ENCODE peak calls at places on chromosomes 2 and 18, in nine cellular contexts. One of them, this sample, is unnamed.

GRCh38 chr2:218357194-218358177 is 829 bp downstream of the CATIP start:
- DNase-seq in CD4-positive, alpha-beta memory T cell: no peak
- DNase-seq in lung: no peak
- DNase-seq in mucosa of descending colon: no peak
- DNase-seq in A549: no peak
- DNase-seq in CD4-positive, CD25-positive, alpha-beta regulatory T cell: no peak
- DNase-seq in CD8-positive, alpha-beta memory T cell: no peak
- DNase-seq in ovary: no peak
- DNase-seq in small intestine: no peak
- DNase-seq in this sample: no peak

GRCh38 chr2:147468349-147468748 is 376.5 kb upstream of the ACVR2A start:
- DNase-seq in CD4-positive, alpha-beta memory T cell: no peak
- DNase-seq in lung: no peak
- DNase-seq in mucosa of descending colon: no peak
- DNase-seq in A549: no peak
- DNase-seq in CD4-positive, CD25-positive, alpha-beta regulatory T cell: no peak
- DNase-seq in CD8-positive, alpha-beta memory T cell: no peak
- DNase-seq in ovary: no peak
- DNase-seq in small intestine: no peak
- DNase-seq in this sample: no peak

GRCh38 chr2:217491271-217491670 is 511.5 kb downstream of the TNS1 start:
- DNase-seq in CD4-positive, alpha-beta memory T cell: no peak
- DNase-seq in lung: no peak
- DNase-seq in mucosa of descending colon: no peak
- DNase-seq in A549: no peak
- DNase-seq in CD4-positive, CD25-positive, alpha-beta regulatory T cell: no peak
- DNase-seq in CD8-positive, alpha-beta memory T cell: no peak
- DNase-seq in ovary: no peak
- DNase-seq in small intestine: no peak
- DNase-seq in this sample: no peak

GRCh38 chr18:30175061-30175574 is 867.4 kb downstream of the DSC3 start:
- DNase-seq in CD4-positive, alpha-beta memory T cell: no peak
- DNase-seq in lung: no peak
- DNase-seq in mucosa of descending colon: peak; percentile 44
- DNase-seq in A549: no peak
- DNase-seq in CD4-positive, CD25-positive, alpha-beta regulatory T cell: no peak
- DNase-seq in CD8-positive, alpha-beta memory T cell: no peak
- DNase-seq in ovary: no peak
- DNase-seq in small intestine: no peak
- DNase-seq in this sample: no peak

GRCh38 chr2:65377556-65378307 is 54.7 kb downstream of the SPRED2 start:
- DNase-seq in CD4-positive, alpha-beta memory T cell: no peak
- DNase-seq in lung: no peak
- DNase-seq in mucosa of descending colon: no peak
- DNase-seq in A549: no peak
- DNase-seq in CD4-positive, CD25-positive, alpha-beta regulatory T cell: no peak
- DNase-seq in CD8-positive, alpha-beta memory T cell: no peak
- DNase-seq in ovary: no peak
- DNase-seq in small intestine: peak; percentile 74
- DNase-seq in this sample: no peak

GRCh38 chr2:27243391-27244130 is 19.3 kb downstream of the SLC30A3 start:
- DNase-seq in CD4-positive, alpha-beta memory T cell: no peak
- DNase-seq in lung: no peak
- DNase-seq in mucosa of descending colon: no peak
- DNase-seq in A549: no peak
- DNase-seq in CD4-positive, CD25-positive, alpha-beta regulatory T cell: no peak
- DNase-seq in CD8-positive, alpha-beta memory T cell: no peak
- DNase-seq in ovary: no peak
- DNase-seq in small intestine: no peak
- DNase-seq in this sample: no peak

GRCh38 chr18:43192408-43192807 is 76.9 kb upstream of the RIT2 start:
- DNase-seq in CD4-positive, alpha-beta memory T cell: no peak
- DNase-seq in lung: no peak
- DNase-seq in mucosa of descending colon: no peak
- DNase-seq in A549: no peak
- DNase-seq in CD4-positive, CD25-positive, alpha-beta regulatory T cell: no peak
- DNase-seq in CD8-positive, alpha-beta memory T cell: no peak
- DNase-seq in ovary: no peak
- DNase-seq in small intestine: no peak
- DNase-seq in this sample: no peak

GRCh38 chr2:96505231-96505889 is at the start of gene NEURL3:
- DNase-seq in CD4-positive, alpha-beta memory T cell: no peak
- DNase-seq in lung: peak; percentile 28
- DNase-seq in mucosa of descending colon: peak; percentile 55
- DNase-seq in A549: peak; percentile 75
- DNase-seq in CD4-positive, CD25-positive, alpha-beta regulatory T cell: no peak
- DNase-seq in CD8-positive, alpha-beta memory T cell: no peak
- DNase-seq in ovary: no peak
- DNase-seq in small intestine: peak; percentile 89
- DNase-seq in this sample: no peak

GRCh38 chr2:177783835-177784448 is 288.6 kb downstream of the PDE11A start:
- DNase-seq in CD4-positive, alpha-beta memory T cell: peak; percentile 24
- DNase-seq in lung: no peak
- DNase-seq in mucosa of descending colon: no peak
- DNase-seq in A549: no peak
- DNase-seq in CD4-positive, CD25-positive, alpha-beta regulatory T cell: no peak
- DNase-seq in CD8-positive, alpha-beta memory T cell: peak; percentile 26
- DNase-seq in ovary: no peak
- DNase-seq in small intestine: peak; percentile 23
- DNase-seq in this sample: no peak

GRCh38 chr18:2480536-2480935 is 90.8 kb downstream of the METTL4 start:
- DNase-seq in CD4-positive, alpha-beta memory T cell: no peak
- DNase-seq in lung: no peak
- DNase-seq in mucosa of descending colon: no peak
- DNase-seq in A549: no peak
- DNase-seq in CD4-positive, CD25-positive, alpha-beta regulatory T cell: no peak
- DNase-seq in CD8-positive, alpha-beta memory T cell: no peak
- DNase-seq in ovary: no peak
- DNase-seq in small intestine: no peak
- DNase-seq in this sample: no peak

GRCh38 chr2:154470386-154470785 is 228.1 kb upstream of the KCNJ3 start:
- DNase-seq in CD4-positive, alpha-beta memory T cell: no peak
- DNase-seq in lung: no peak
- DNase-seq in mucosa of descending colon: no peak
- DNase-seq in A549: no peak
- DNase-seq in CD4-positive, CD25-positive, alpha-beta regulatory T cell: no peak
- DNase-seq in CD8-positive, alpha-beta memory T cell: no peak
- DNase-seq in ovary: no peak
- DNase-seq in small intestine: no peak
- DNase-seq in this sample: no peak

GRCh38 chr2:96907405-96908041 is 37.6 kb upstream of the SEMA4C start:
- DNase-seq in CD4-positive, alpha-beta memory T cell: no peak
- DNase-seq in lung: peak; percentile 48
- DNase-seq in mucosa of descending colon: peak; percentile 74
- DNase-seq in A549: no peak
- DNase-seq in CD4-positive, CD25-positive, alpha-beta regulatory T cell: no peak
- DNase-seq in CD8-positive, alpha-beta memory T cell: no peak
- DNase-seq in ovary: peak; percentile 67
- DNase-seq in small intestine: no peak
- DNase-seq in this sample: no peak

GRCh38 chr18:31555971-31556747 is 35.5 kb upstream of the TTR start:
- DNase-seq in CD4-positive, alpha-beta memory T cell: peak; percentile 44
- DNase-seq in lung: no peak
- DNase-seq in mucosa of descending colon: no peak
- DNase-seq in A549: peak; percentile 25
- DNase-seq in CD4-positive, CD25-positive, alpha-beta regulatory T cell: peak; percentile 39
- DNase-seq in CD8-positive, alpha-beta memory T cell: peak; percentile 22
- DNase-seq in ovary: no peak
- DNase-seq in small intestine: peak; percentile 77
- DNase-seq in this sample: peak; percentile 37

GRCh38 chr2:41400057-41400665 is 647.7 kb upstream of the PKDCC start:
- DNase-seq in CD4-positive, alpha-beta memory T cell: no peak
- DNase-seq in lung: no peak
- DNase-seq in mucosa of descending colon: no peak
- DNase-seq in A549: no peak
- DNase-seq in CD4-positive, CD25-positive, alpha-beta regulatory T cell: no peak
- DNase-seq in CD8-positive, alpha-beta memory T cell: no peak
- DNase-seq in ovary: no peak
- DNase-seq in small intestine: no peak
- DNase-seq in this sample: no peak

GRCh38 chr2:234673961-234674759 is 177.3 kb upstream of the ARL4C start:
- DNase-seq in CD4-positive, alpha-beta memory T cell: no peak
- DNase-seq in lung: no peak
- DNase-seq in mucosa of descending colon: no peak
- DNase-seq in A549: no peak
- DNase-seq in CD4-positive, CD25-positive, alpha-beta regulatory T cell: no peak
- DNase-seq in CD8-positive, alpha-beta memory T cell: no peak
- DNase-seq in ovary: no peak
- DNase-seq in small intestine: no peak
- DNase-seq in this sample: no peak

GRCh38 chr2:38263293-38263692 is 113.8 kb downstream of the ATL2 start:
- DNase-seq in CD4-positive, alpha-beta memory T cell: no peak
- DNase-seq in lung: no peak
- DNase-seq in mucosa of descending colon: no peak
- DNase-seq in A549: no peak
- DNase-seq in CD4-positive, CD25-positive, alpha-beta regulatory T cell: no peak
- DNase-seq in CD8-positive, alpha-beta memory T cell: no peak
- DNase-seq in ovary: no peak
- DNase-seq in small intestine: no peak
- DNase-seq in this sample: no peak

GRCh38 chr2:38261569-38262513 is 115.2 kb downstream of the ATL2 start:
- DNase-seq in CD4-positive, alpha-beta memory T cell: no peak
- DNase-seq in lung: no peak
- DNase-seq in mucosa of descending colon: no peak
- DNase-seq in A549: no peak
- DNase-seq in CD4-positive, CD25-positive, alpha-beta regulatory T cell: no peak
- DNase-seq in CD8-positive, alpha-beta memory T cell: no peak
- DNase-seq in ovary: no peak
- DNase-seq in small intestine: no peak
- DNase-seq in this sample: no peak

GRCh38 chr2:38260469-38260868 is 116.6 kb downstream of the ATL2 start:
- DNase-seq in CD4-positive, alpha-beta memory T cell: no peak
- DNase-seq in lung: no peak
- DNase-seq in mucosa of descending colon: no peak
- DNase-seq in A549: no peak
- DNase-seq in CD4-positive, CD25-positive, alpha-beta regulatory T cell: no peak
- DNase-seq in CD8-positive, alpha-beta memory T cell: no peak
- DNase-seq in ovary: no peak
- DNase-seq in small intestine: no peak
- DNase-seq in this sample: no peak

GRCh38 chr2:38262514-38262871 is 114.6 kb downstream of the ATL2 start:
- DNase-seq in CD4-positive, alpha-beta memory T cell: no peak
- DNase-seq in lung: no peak
- DNase-seq in mucosa of descending colon: no peak
- DNase-seq in A549: no peak
- DNase-seq in CD4-positive, CD25-positive, alpha-beta regulatory T cell: no peak
- DNase-seq in CD8-positive, alpha-beta memory T cell: no peak
- DNase-seq in ovary: no peak
- DNase-seq in small intestine: no peak
- DNase-seq in this sample: no peak

DNA sequence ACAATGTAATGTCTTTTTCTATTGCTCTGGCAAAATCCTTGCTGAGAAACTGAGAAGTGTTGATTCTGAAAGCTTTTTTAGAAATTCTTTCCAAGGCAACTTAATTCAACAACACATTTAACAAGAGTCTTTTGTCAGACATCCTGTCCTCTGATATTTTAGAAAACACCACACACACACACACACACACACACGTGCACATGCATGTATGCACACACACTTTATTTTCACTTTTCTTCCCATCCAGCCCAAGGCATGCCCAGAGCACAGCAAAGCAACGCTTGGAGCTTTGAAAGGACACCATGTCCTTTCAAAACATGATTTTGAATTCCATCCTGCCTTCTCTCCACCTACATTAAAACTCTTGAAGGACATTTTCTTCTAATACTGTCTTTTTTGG is 116.1 kb downstream of the ATL2 start:
- DNase-seq in CD4-positive, alpha-beta memory T cell: peak; percentile 17
- DNase-seq in lung: no peak
- DNase-seq in mucosa of descending colon: no peak
- DNase-seq in A549: no peak
- DNase-seq in CD4-positive, CD25-positive, alpha-beta regulatory T cell: peak; percentile 6
- DNase-seq in CD8-positive, alpha-beta memory T cell: no peak
- DNase-seq in ovary: no peak
- DNase-seq in small intestine: no peak
- DNase-seq in this sample: no peak
- H3K4me3 ChIP-seq in CD4-positive, alpha-beta memory T cell: no peak overlapping the region
- H3K4me3 ChIP-seq in lung: no peak overlapping the region
- H3K4me3 ChIP-seq in mucosa of descending colon: no peak overlapping the region
- H3K4me3 ChIP-seq in A549: no peak overlapping the region
- H3K4me3 ChIP-seq in CD4-positive, CD25-positive, alpha-beta regulatory T cell: peak overlapping the region; percentile 37
- H3K4me3 ChIP-seq in CD8-positive, alpha-beta memory T cell: no peak overlapping the region
- H3K4me3 ChIP-seq in ovary: no peak overlapping the region
- H3K4me3 ChIP-seq in small intestine: no peak overlapping the region
- H3K4me3 ChIP-seq in this sample: no peak overlapping the region

GRCh38 chr2:74004212-74005182 is 19.8 kb downstream of the TET3 start:
- DNase-seq in CD4-positive, alpha-beta memory T cell: no peak
- DNase-seq in lung: no peak
- DNase-seq in mucosa of descending colon: no peak
- DNase-seq in A549: no peak
- DNase-seq in CD4-positive, CD25-positive, alpha-beta regulatory T cell: no peak
- DNase-seq in CD8-positive, alpha-beta memory T cell: no peak
- DNase-seq in ovary: no peak
- DNase-seq in small intestine: no peak
- DNase-seq in this sample: no peak
- H3K4me3 ChIP-seq in CD4-positive, alpha-beta memory T cell: no peak overlapping the region
- H3K4me3 ChIP-seq in lung: no peak overlapping the region
- H3K4me3 ChIP-seq in mucosa of descending colon: no peak overlapping the region
- H3K4me3 ChIP-seq in A549: no peak overlapping the region
- H3K4me3 ChIP-seq in CD4-positive, CD25-positive, alpha-beta regulatory T cell: no peak overlapping the region
- H3K4me3 ChIP-seq in CD8-positive, alpha-beta memory T cell: no peak overlapping the region
- H3K4me3 ChIP-seq in ovary: no peak overlapping the region
- H3K4me3 ChIP-seq in small intestine: no peak overlapping the region
- H3K4me3 ChIP-seq in this sample: no peak overlapping the region

DNA sequence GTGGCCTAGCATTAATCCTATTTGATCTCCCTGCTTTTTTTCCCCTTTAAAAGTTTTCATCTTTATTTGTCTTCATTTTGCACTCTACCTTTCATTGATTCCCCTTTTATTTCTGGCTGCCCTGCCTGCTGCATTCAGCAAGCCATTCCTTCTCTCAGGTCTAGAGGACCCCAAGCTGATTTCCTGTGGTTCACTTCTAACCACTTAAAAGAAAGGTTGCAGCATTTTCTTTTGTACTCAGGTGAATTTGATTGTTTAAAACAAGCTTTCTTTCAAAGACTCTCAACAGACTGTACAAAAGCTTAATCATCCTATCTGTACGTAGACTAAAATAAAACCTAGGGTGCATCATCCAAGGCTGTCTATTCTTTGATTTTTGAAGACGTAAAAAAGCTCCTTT is 160.3 kb downstream of the CSRNP3 start:
- DNase-seq in CD4-positive, alpha-beta memory T cell: no peak
- DNase-seq in lung: no peak
- DNase-seq in mucosa of descending colon: no peak
- DNase-seq in A549: no peak
- DNase-seq in CD4-positive, CD25-positive, alpha-beta regulatory T cell: no peak
- DNase-seq in CD8-positive, alpha-beta memory T cell: no peak
- DNase-seq in ovary: no peak
- DNase-seq in small intestine: no peak
- DNase-seq in this sample: no peak
- H3K4me3 ChIP-seq in CD4-positive, alpha-beta memory T cell: no peak overlapping the region
- H3K4me3 ChIP-seq in lung: no peak overlapping the region
- H3K4me3 ChIP-seq in mucosa of descending colon: no peak overlapping the region
- H3K4me3 ChIP-seq in A549: no peak overlapping the region
- H3K4me3 ChIP-seq in CD4-positive, CD25-positive, alpha-beta regulatory T cell: no peak overlapping the region
- H3K4me3 ChIP-seq in CD8-positive, alpha-beta memory T cell: no peak overlapping the region
- H3K4me3 ChIP-seq in ovary: no peak overlapping the region
- H3K4me3 ChIP-seq in small intestine: no peak overlapping the region
- H3K4me3 ChIP-seq in this sample: no peak overlapping the region

DNA sequence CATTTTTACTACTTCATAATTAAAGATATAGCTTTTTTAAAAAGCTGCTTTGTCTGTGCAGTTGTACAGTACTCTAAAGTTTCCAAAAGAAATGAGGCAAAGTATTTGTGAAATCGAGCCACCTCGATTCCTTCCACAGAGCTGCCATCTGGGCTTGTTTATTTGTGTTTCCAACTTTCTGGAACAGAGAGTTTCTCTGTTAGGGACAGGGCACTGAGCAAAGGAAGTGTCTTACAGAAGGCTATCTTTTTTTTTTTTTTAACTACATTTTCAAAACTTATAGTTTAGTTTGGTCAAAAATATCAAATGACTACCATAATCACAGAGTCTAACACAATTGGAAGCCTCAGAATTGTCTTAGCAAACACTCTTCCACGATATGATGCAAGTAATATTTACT is 841 bp downstream of the RFTN2 start:
- DNase-seq in CD4-positive, alpha-beta memory T cell: no peak
- DNase-seq in lung: no peak
- DNase-seq in mucosa of descending colon: no peak
- DNase-seq in A549: no peak
- DNase-seq in CD4-positive, CD25-positive, alpha-beta regulatory T cell: no peak
- DNase-seq in CD8-positive, alpha-beta memory T cell: no peak
- DNase-seq in ovary: no peak
- DNase-seq in small intestine: no peak
- DNase-seq in this sample: no peak
- H3K4me3 ChIP-seq in CD4-positive, alpha-beta memory T cell: no peak overlapping the region
- H3K4me3 ChIP-seq in lung: no peak overlapping the region
- H3K4me3 ChIP-seq in mucosa of descending colon: no peak overlapping the region
- H3K4me3 ChIP-seq in A549: no peak overlapping the region
- H3K4me3 ChIP-seq in CD4-positive, CD25-positive, alpha-beta regulatory T cell: no peak overlapping the region
- H3K4me3 ChIP-seq in CD8-positive, alpha-beta memory T cell: no peak overlapping the region
- H3K4me3 ChIP-seq in ovary: peak overlapping the region; percentile 40
- H3K4me3 ChIP-seq in small intestine: no peak overlapping the region
- H3K4me3 ChIP-seq in this sample: no peak overlapping the region

This sample was measured in GM06990.